ENCODE peak calls at places on chromosomes 3 and 15, in ten cellular contexts. One of them, this sample, is unnamed.

GRCh38 chr15:64476550-64476949 is 16.2 kb downstream of the ZNF609 start:
- DNase-seq in natural killer cell: no peak
- DNase-seq in progenitor cell of endocrine pancreas: no peak
- DNase-seq in GM12865: no peak
- DNase-seq in BJ: no peak
- DNase-seq in coronary artery: no peak
- DNase-seq in GM12878: no peak
- DNase-seq in BE2C: no peak
- DNase-seq in activated CD8-positive, alpha-beta T cell treated with anti-CD3 and anti-CD28 coated beads for 36 hours: no peak
- DNase-seq in glutamatergic neuron: no peak
- DNase-seq in this sample: no peak

GRCh38 chr15:69898243-69898642 is 199.5 kb downstream of the TLE3 start:
- DNase-seq in glutamatergic neuron: no peak
- DNase-seq in activated CD8-positive, alpha-beta T cell treated with anti-CD3 and anti-CD28 coated beads for 36 hours: no peak
- DNase-seq in BJ: no peak
- DNase-seq in natural killer cell: no peak
- DNase-seq in progenitor cell of endocrine pancreas: no peak
- DNase-seq in BE2C: no peak
- DNase-seq in GM12865: no peak
- DNase-seq in GM12878: no peak
- DNase-seq in coronary artery: no peak
- DNase-seq in this sample: no peak

GRCh38 chr3:65146149-65146548 is 458.3 kb upstream of the ADAMTS9 start:
- DNase-seq in progenitor cell of endocrine pancreas: no peak
- DNase-seq in BE2C: no peak
- DNase-seq in GM12865: no peak
- DNase-seq in coronary artery: no peak
- DNase-seq in BJ: no peak
- DNase-seq in glutamatergic neuron: no peak
- DNase-seq in activated CD8-positive, alpha-beta T cell treated with anti-CD3 and anti-CD28 coated beads for 36 hours: no peak
- DNase-seq in GM12878: no peak
- DNase-seq in natural killer cell: no peak
- DNase-seq in this sample: no peak

GRCh38 chr15:56602253-56602652 is 131.1 kb downstream of the ZNF280D start:
- DNase-seq in BE2C: no peak
- DNase-seq in activated CD8-positive, alpha-beta T cell treated with anti-CD3 and anti-CD28 coated beads for 36 hours: no peak
- DNase-seq in GM12878: no peak
- DNase-seq in GM12865: no peak
- DNase-seq in coronary artery: no peak
- DNase-seq in progenitor cell of endocrine pancreas: no peak
- DNase-seq in glutamatergic neuron: no peak
- DNase-seq in natural killer cell: no peak
- DNase-seq in BJ: no peak
- DNase-seq in this sample: no peak

GRCh38 chr3:46703013-46703520 is 1.9 kb downstream of the TMIE start:
- DNase-seq in GM12865: no peak
- DNase-seq in activated CD8-positive, alpha-beta T cell treated with anti-CD3 and anti-CD28 coated beads for 36 hours: no peak
- DNase-seq in progenitor cell of endocrine pancreas: no peak
- DNase-seq in coronary artery: no peak
- DNase-seq in natural killer cell: no peak
- DNase-seq in GM12878: no peak
- DNase-seq in glutamatergic neuron: peak; percentile 15
- DNase-seq in BE2C: no peak
- DNase-seq in BJ: no peak
- DNase-seq in this sample: no peak

GRCh38 chr3:100169186-100169585 is 54.9 kb upstream of the FILIP1L start:
- DNase-seq in GM12878: no peak
- DNase-seq in progenitor cell of endocrine pancreas: no peak
- DNase-seq in BE2C: peak; percentile 51
- DNase-seq in coronary artery: no peak
- DNase-seq in glutamatergic neuron: no peak
- DNase-seq in activated CD8-positive, alpha-beta T cell treated with anti-CD3 and anti-CD28 coated beads for 36 hours: no peak
- DNase-seq in natural killer cell: no peak
- DNase-seq in GM12865: no peak
- DNase-seq in BJ: no peak
- DNase-seq in this sample: no peak

GRCh38 chr3:43224405-43225073 is 61.8 kb upstream of the SNRK start:
- DNase-seq in GM12878: no peak
- DNase-seq in BE2C: no peak
- DNase-seq in glutamatergic neuron: no peak
- DNase-seq in natural killer cell: no peak
- DNase-seq in coronary artery: no peak
- DNase-seq in progenitor cell of endocrine pancreas: no peak
- DNase-seq in BJ: no peak
- DNase-seq in GM12865: no peak
- DNase-seq in activated CD8-positive, alpha-beta T cell treated with anti-CD3 and anti-CD28 coated beads for 36 hours: peak; percentile 54
- DNase-seq in this sample: no peak

GRCh38 chr3:157429703-157430102 is 6.9 kb upstream of the PTX3 start:
- DNase-seq in GM12865: peak; percentile 7
- DNase-seq in natural killer cell: no peak
- DNase-seq in coronary artery: no peak
- DNase-seq in progenitor cell of endocrine pancreas: no peak
- DNase-seq in GM12878: no peak
- DNase-seq in BJ: no peak
- DNase-seq in activated CD8-positive, alpha-beta T cell treated with anti-CD3 and anti-CD28 coated beads for 36 hours: peak; percentile 28
- DNase-seq in BE2C: no peak
- DNase-seq in glutamatergic neuron: no peak
- DNase-seq in this sample: no peak

GRCh38 chr3:39750677-39751076 is 58.7 kb upstream of the MYRIP start:
- DNase-seq in coronary artery: no peak
- DNase-seq in progenitor cell of endocrine pancreas: no peak
- DNase-seq in natural killer cell: no peak
- DNase-seq in GM12878: no peak
- DNase-seq in activated CD8-positive, alpha-beta T cell treated with anti-CD3 and anti-CD28 coated beads for 36 hours: no peak
- DNase-seq in glutamatergic neuron: no peak
- DNase-seq in GM12865: no peak
- DNase-seq in BE2C: no peak
- DNase-seq in BJ: no peak
- DNase-seq in this sample: no peak

GRCh38 chr15:78374436-78375393 is 34.6 kb downstream of the CRABP1 start:
- DNase-seq in progenitor cell of endocrine pancreas: no peak
- DNase-seq in natural killer cell: no peak
- DNase-seq in GM12865: peak; percentile 13
- DNase-seq in GM12878: no peak
- DNase-seq in glutamatergic neuron: no peak
- DNase-seq in BJ: no peak
- DNase-seq in coronary artery: no peak
- DNase-seq in BE2C: no peak
- DNase-seq in activated CD8-positive, alpha-beta T cell treated with anti-CD3 and anti-CD28 coated beads for 36 hours: peak; percentile 57
- DNase-seq in this sample: no peak

GRCh38 chr3:135860761-135861160 is 104.8 kb upstream of the PPP2R3A start:
- DNase-seq in progenitor cell of endocrine pancreas: no peak
- DNase-seq in GM12878: no peak
- DNase-seq in natural killer cell: no peak
- DNase-seq in coronary artery: no peak
- DNase-seq in glutamatergic neuron: no peak
- DNase-seq in BE2C: no peak
- DNase-seq in GM12865: no peak
- DNase-seq in activated CD8-positive, alpha-beta T cell treated with anti-CD3 and anti-CD28 coated beads for 36 hours: no peak
- DNase-seq in BJ: no peak
- DNase-seq in this sample: no peak

GRCh38 chr15:63250312-63250965 is 27.0 kb upstream of the APH1B start:
- DNase-seq in GM12865: no peak
- DNase-seq in glutamatergic neuron: no peak
- DNase-seq in BJ: peak; percentile 95
- DNase-seq in coronary artery: no peak
- DNase-seq in GM12878: no peak
- DNase-seq in progenitor cell of endocrine pancreas: no peak
- DNase-seq in activated CD8-positive, alpha-beta T cell treated with anti-CD3 and anti-CD28 coated beads for 36 hours: no peak
- DNase-seq in BE2C: no peak
- DNase-seq in natural killer cell: no peak
- DNase-seq in this sample: no peak

GRCh38 chr3:131458653-131459052 is 44.1 kb downstream of the MRPL3 start:
- DNase-seq in coronary artery: no peak
- DNase-seq in GM12865: no peak
- DNase-seq in natural killer cell: no peak
- DNase-seq in activated CD8-positive, alpha-beta T cell treated with anti-CD3 and anti-CD28 coated beads for 36 hours: no peak
- DNase-seq in glutamatergic neuron: no peak
- DNase-seq in GM12878: no peak
- DNase-seq in BE2C: no peak
- DNase-seq in progenitor cell of endocrine pancreas: no peak
- DNase-seq in BJ: no peak
- DNase-seq in this sample: no peak

GRCh38 chr3:111936191-111936841 is 42.5 kb upstream of the ABHD10 start:
- DNase-seq in progenitor cell of endocrine pancreas: no peak
- DNase-seq in activated CD8-positive, alpha-beta T cell treated with anti-CD3 and anti-CD28 coated beads for 36 hours: no peak
- DNase-seq in natural killer cell: no peak
- DNase-seq in GM12878: no peak
- DNase-seq in BJ: peak; percentile 90
- DNase-seq in BE2C: no peak
- DNase-seq in GM12865: no peak
- DNase-seq in glutamatergic neuron: no peak
- DNase-seq in coronary artery: no peak
- DNase-seq in this sample: no peak

GRCh38 chr15:28018291-28019044 is 80.6 kb downstream of the OCA2 start:
- DNase-seq in GM12878: no peak
- DNase-seq in activated CD8-positive, alpha-beta T cell treated with anti-CD3 and anti-CD28 coated beads for 36 hours: no peak
- DNase-seq in GM12865: no peak
- DNase-seq in BE2C: no peak
- DNase-seq in progenitor cell of endocrine pancreas: no peak
- DNase-seq in coronary artery: peak; percentile 60
- DNase-seq in BJ: no peak
- DNase-seq in natural killer cell: no peak
- DNase-seq in glutamatergic neuron: no peak
- DNase-seq in this sample: no peak

GRCh38 chr3:112056451-112056929 is 22.0 kb downstream of the TMPRSS7 start:
- DNase-seq in progenitor cell of endocrine pancreas: no peak
- DNase-seq in natural killer cell: no peak
- DNase-seq in GM12865: no peak
- DNase-seq in BE2C: no peak
- DNase-seq in GM12878: no peak
- DNase-seq in BJ: no peak
- DNase-seq in glutamatergic neuron: no peak
- DNase-seq in activated CD8-positive, alpha-beta T cell treated with anti-CD3 and anti-CD28 coated beads for 36 hours: peak; percentile 51
- DNase-seq in coronary artery: no peak
- DNase-seq in this sample: no peak

GRCh38 chr15:29134239-29134638 is 135.4 kb downstream of the NSMCE3 start:
- DNase-seq in glutamatergic neuron: no peak
- DNase-seq in BE2C: no peak
- DNase-seq in activated CD8-positive, alpha-beta T cell treated with anti-CD3 and anti-CD28 coated beads for 36 hours: no peak
- DNase-seq in progenitor cell of endocrine pancreas: no peak
- DNase-seq in GM12878: no peak
- DNase-seq in coronary artery: no peak
- DNase-seq in natural killer cell: no peak
- DNase-seq in GM12865: no peak
- DNase-seq in BJ: no peak
- DNase-seq in this sample: no peak

GRCh38 chr15:76999996-77000395 is 5.1 kb downstream of the PSTPIP1 start:
- DNase-seq in progenitor cell of endocrine pancreas: no peak
- DNase-seq in GM12878: no peak
- DNase-seq in BJ: no peak
- DNase-seq in coronary artery: no peak
- DNase-seq in GM12865: no peak
- DNase-seq in natural killer cell: no peak
- DNase-seq in activated CD8-positive, alpha-beta T cell treated with anti-CD3 and anti-CD28 coated beads for 36 hours: peak; percentile 47
- DNase-seq in BE2C: no peak
- DNase-seq in glutamatergic neuron: no peak
- DNase-seq in this sample: no peak

DNA sequence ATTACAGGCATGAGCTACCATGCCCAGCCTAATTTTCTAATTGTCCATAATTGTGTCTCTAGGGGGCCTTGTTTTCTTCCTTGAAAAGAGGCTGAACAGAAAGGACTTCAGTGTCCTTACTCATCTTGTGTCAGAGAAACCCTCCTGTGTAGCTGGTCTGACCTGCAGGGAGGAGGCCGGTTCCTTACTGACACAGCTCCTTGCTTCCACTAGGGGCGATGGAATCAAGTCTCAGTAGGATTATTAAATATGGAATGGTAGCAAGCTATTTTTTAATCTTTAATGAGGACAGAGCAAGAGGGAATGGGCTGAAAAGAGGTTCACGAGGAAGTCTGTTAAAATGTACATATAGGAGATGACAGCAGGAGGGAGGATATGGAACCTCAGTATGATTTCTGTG is 8.6 kb downstream of the LPCAT4 start:
- DNase-seq in GM12865: no peak
- DNase-seq in BJ: no peak
- DNase-seq in progenitor cell of endocrine pancreas: no peak
- DNase-seq in glutamatergic neuron: no peak
- DNase-seq in coronary artery: no peak
- DNase-seq in GM12878: no peak
- DNase-seq in natural killer cell: no peak
- DNase-seq in BE2C: no peak
- DNase-seq in activated CD8-positive, alpha-beta T cell treated with anti-CD3 and anti-CD28 coated beads for 36 hours: no peak
- DNase-seq in this sample: no peak
- TF ChIP-seq CTCF in GM12865: no peak
- TF ChIP-seq CTCF in BJ: peak; percentile 13
- TF ChIP-seq CTCF in progenitor cell of endocrine pancreas: peak; percentile 23
- TF ChIP-seq CTCF in glutamatergic neuron: no peak
- TF ChIP-seq CTCF in coronary artery: no peak
- TF ChIP-seq CTCF in GM12878: no peak
- TF ChIP-seq CTCF in natural killer cell: no peak
- TF ChIP-seq CTCF in BE2C: peak; percentile 49
- TF ChIP-seq CTCF in activated CD8-positive, alpha-beta T cell treated with anti-CD3 and anti-CD28 coated beads for 36 hours: no peak
- TF ChIP-seq CTCF in this sample: no peak

GRCh38 chr3:63364909-63365308 is 86.8 kb downstream of the SYNPR start:
- DNase-seq in coronary artery: no peak
- DNase-seq in activated CD8-positive, alpha-beta T cell treated with anti-CD3 and anti-CD28 coated beads for 36 hours: no peak
- DNase-seq in glutamatergic neuron: peak; percentile 39
- DNase-seq in BE2C: peak; percentile 34
- DNase-seq in progenitor cell of endocrine pancreas: no peak
- DNase-seq in GM12865: no peak
- DNase-seq in GM12878: no peak
- DNase-seq in BJ: no peak
- DNase-seq in natural killer cell: no peak
- DNase-seq in this sample: peak; percentile 15
- TF ChIP-seq CTCF in coronary artery: no peak
- TF ChIP-seq CTCF in activated CD8-positive, alpha-beta T cell treated with anti-CD3 and anti-CD28 coated beads for 36 hours: no peak
- TF ChIP-seq CTCF in glutamatergic neuron: peak; percentile 64
- TF ChIP-seq CTCF in BE2C: peak; percentile 76
- TF ChIP-seq CTCF in progenitor cell of endocrine pancreas: peak; percentile 67
- TF ChIP-seq CTCF in GM12865: no peak
- TF ChIP-seq CTCF in GM12878: peak; percentile 6
- TF ChIP-seq CTCF in BJ: no peak
- TF ChIP-seq CTCF in natural killer cell: no peak
- TF ChIP-seq CTCF in this sample: peak; percentile 55

DNA sequence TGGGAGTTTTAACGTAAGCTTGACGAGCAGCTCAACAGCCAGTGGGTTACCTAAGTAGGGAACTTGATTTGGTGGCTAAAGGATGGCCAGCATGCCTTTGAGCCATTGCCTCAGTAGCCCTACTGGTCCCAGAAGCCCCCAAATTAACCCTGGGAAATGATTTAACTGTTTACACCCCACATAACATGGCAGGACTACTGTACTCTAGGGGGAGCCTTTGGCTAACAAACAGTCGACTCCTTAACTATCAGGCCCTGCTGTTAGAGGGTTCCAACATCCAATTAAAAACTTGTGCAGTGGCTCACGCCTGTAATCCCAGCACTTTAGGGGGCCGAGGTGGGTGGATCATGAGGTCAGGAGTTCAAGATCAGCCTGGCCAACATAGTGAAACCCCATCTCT is 9.4 kb upstream of the SMCO1 start:
- DNase-seq in natural killer cell: no peak
- DNase-seq in GM12878: no peak
- DNase-seq in coronary artery: no peak
- DNase-seq in BJ: no peak
- DNase-seq in GM12865: no peak
- DNase-seq in progenitor cell of endocrine pancreas: no peak
- DNase-seq in activated CD8-positive, alpha-beta T cell treated with anti-CD3 and anti-CD28 coated beads for 36 hours: no peak
- DNase-seq in BE2C: no peak
- DNase-seq in glutamatergic neuron: no peak
- DNase-seq in this sample: no peak
- TF ChIP-seq CTCF in natural killer cell: no peak
- TF ChIP-seq CTCF in GM12878: no peak
- TF ChIP-seq CTCF in coronary artery: no peak
- TF ChIP-seq CTCF in BJ: no peak
- TF ChIP-seq CTCF in GM12865: peak; percentile 6
- TF ChIP-seq CTCF in progenitor cell of endocrine pancreas: no peak
- TF ChIP-seq CTCF in activated CD8-positive, alpha-beta T cell treated with anti-CD3 and anti-CD28 coated beads for 36 hours: no peak
- TF ChIP-seq CTCF in BE2C: peak; percentile 33
- TF ChIP-seq CTCF in glutamatergic neuron: no peak
- TF ChIP-seq CTCF in this sample: no peak

GRCh38 chr3:137792633-137793271 is 28.6 kb downstream of the SOX14 start:
- DNase-seq in BE2C: no peak
- DNase-seq in glutamatergic neuron: peak; percentile 51
- DNase-seq in GM12878: no peak
- DNase-seq in progenitor cell of endocrine pancreas: no peak
- DNase-seq in coronary artery: no peak
- DNase-seq in BJ: no peak
- DNase-seq in GM12865: peak; percentile 55
- DNase-seq in natural killer cell: no peak
- DNase-seq in activated CD8-positive, alpha-beta T cell treated with anti-CD3 and anti-CD28 coated beads for 36 hours: peak; percentile 17
- DNase-seq in this sample: no peak
- TF ChIP-seq CTCF in BE2C: peak; percentile 67
- TF ChIP-seq CTCF in glutamatergic neuron: peak; percentile 43
- TF ChIP-seq CTCF in GM12878: peak; percentile 71
- TF ChIP-seq CTCF in progenitor cell of endocrine pancreas: peak; percentile 59
- TF ChIP-seq CTCF in coronary artery: no peak
- TF ChIP-seq CTCF in BJ: peak; percentile 58
- TF ChIP-seq CTCF in GM12865: peak; percentile 68
- TF ChIP-seq CTCF in natural killer cell: no peak
- TF ChIP-seq CTCF in activated CD8-positive, alpha-beta T cell treated with anti-CD3 and anti-CD28 coated beads for 36 hours: no peak
- TF ChIP-seq CTCF in this sample: peak; percentile 37